ENCODE peak calls at places on chromosomes 11 and 22, in ten cellular contexts. One of them, this sample, is unnamed.

GRCh38 chr11:86938900-86939880 is 16.0 kb downstream of the FZD4 start:
- DNase-seq in brain microvascular endothelial cell: no peak
- DNase-seq in activated naive CD4-positive, alpha-beta T cell: no peak
- DNase-seq in NCI-H1930: peak
- DNase-seq in CD8-positive, alpha-beta T cell: no peak
- DNase-seq in HS-27A: no peak
- DNase-seq in stimulated activated CD8-positive, alpha-beta memory T cell treated with anti-CD3 and anti-CD28 coated beads, Interleukin-4, amount 100 ng/mL, for 48 hours: no peak
- DNase-seq in mucosa of descending colon: no peak
- DNase-seq in endothelial cell: peak
- DNase-seq in NCI-H2081: peak
- DNase-seq in this sample: no peak

GRCh38 chr11:78607691-78608090 is 33.0 kb upstream of the NARS2 start:
- DNase-seq in brain microvascular endothelial cell: no peak
- DNase-seq in activated naive CD4-positive, alpha-beta T cell: no peak
- DNase-seq in NCI-H1930: no peak
- DNase-seq in CD8-positive, alpha-beta T cell: no peak
- DNase-seq in HS-27A: no peak
- DNase-seq in stimulated activated CD8-positive, alpha-beta memory T cell treated with anti-CD3 and anti-CD28 coated beads, Interleukin-4, amount 100 ng/mL, for 48 hours: no peak
- DNase-seq in mucosa of descending colon: no peak
- DNase-seq in endothelial cell: no peak
- DNase-seq in NCI-H2081: no peak
- DNase-seq in this sample: no peak

GRCh38 chr22:24153353-24153752 is 27.9 kb upstream of the SUSD2 start:
- DNase-seq in brain microvascular endothelial cell: peak
- DNase-seq in activated naive CD4-positive, alpha-beta T cell: peak
- DNase-seq in NCI-H1930: no peak
- DNase-seq in CD8-positive, alpha-beta T cell: peak
- DNase-seq in HS-27A: no peak
- DNase-seq in stimulated activated CD8-positive, alpha-beta memory T cell treated with anti-CD3 and anti-CD28 coated beads, Interleukin-4, amount 100 ng/mL, for 48 hours: no peak
- DNase-seq in mucosa of descending colon: no peak
- DNase-seq in endothelial cell: no peak
- DNase-seq in NCI-H2081: no peak
- DNase-seq in this sample: no peak

GRCh38 chr11:84212467-84213390 is 926.6 kb upstream of the CCDC90B start:
- DNase-seq in brain microvascular endothelial cell: no peak
- DNase-seq in activated naive CD4-positive, alpha-beta T cell: no peak
- DNase-seq in NCI-H1930: no peak
- DNase-seq in CD8-positive, alpha-beta T cell: no peak
- DNase-seq in HS-27A: no peak
- DNase-seq in stimulated activated CD8-positive, alpha-beta memory T cell treated with anti-CD3 and anti-CD28 coated beads, Interleukin-4, amount 100 ng/mL, for 48 hours: no peak
- DNase-seq in mucosa of descending colon: no peak
- DNase-seq in endothelial cell: no peak
- DNase-seq in NCI-H2081: no peak
- DNase-seq in this sample: no peak

GRCh38 chr11:12161603-12162350 is 51.4 kb downstream of the MICAL2 start:
- DNase-seq in brain microvascular endothelial cell: no peak
- DNase-seq in activated naive CD4-positive, alpha-beta T cell: no peak
- DNase-seq in NCI-H1930: no peak
- DNase-seq in CD8-positive, alpha-beta T cell: no peak
- DNase-seq in HS-27A: no peak
- DNase-seq in stimulated activated CD8-positive, alpha-beta memory T cell treated with anti-CD3 and anti-CD28 coated beads, Interleukin-4, amount 100 ng/mL, for 48 hours: no peak
- DNase-seq in mucosa of descending colon: no peak
- DNase-seq in endothelial cell: no peak
- DNase-seq in NCI-H2081: no peak
- DNase-seq in this sample: no peak

GRCh38 chr22:44677299-44678244 is 24.4 kb upstream of the PRR5 start:
- DNase-seq in brain microvascular endothelial cell: no peak
- DNase-seq in activated naive CD4-positive, alpha-beta T cell: no peak
- DNase-seq in NCI-H1930: no peak
- DNase-seq in CD8-positive, alpha-beta T cell: no peak
- DNase-seq in HS-27A: no peak
- DNase-seq in stimulated activated CD8-positive, alpha-beta memory T cell treated with anti-CD3 and anti-CD28 coated beads, Interleukin-4, amount 100 ng/mL, for 48 hours: no peak
- DNase-seq in mucosa of descending colon: no peak
- DNase-seq in endothelial cell: no peak
- DNase-seq in NCI-H2081: no peak
- DNase-seq in this sample: no peak

GRCh38 chr22:24424001-24424900 is 3.1 kb upstream of the ADORA2A start:
- DNase-seq in brain microvascular endothelial cell: no peak
- DNase-seq in activated naive CD4-positive, alpha-beta T cell: no peak
- DNase-seq in NCI-H1930: no peak
- DNase-seq in CD8-positive, alpha-beta T cell: peak
- DNase-seq in HS-27A: no peak
- DNase-seq in stimulated activated CD8-positive, alpha-beta memory T cell treated with anti-CD3 and anti-CD28 coated beads, Interleukin-4, amount 100 ng/mL, for 48 hours: peak
- DNase-seq in mucosa of descending colon: no peak
- DNase-seq in endothelial cell: no peak
- DNase-seq in NCI-H2081: no peak
- DNase-seq in this sample: no peak

GRCh38 chr11:2690596-2691354 is 9.0 kb downstream of the KCNQ1OT1 start:
- DNase-seq in brain microvascular endothelial cell: no peak
- DNase-seq in activated naive CD4-positive, alpha-beta T cell: no peak
- DNase-seq in NCI-H1930: no peak
- DNase-seq in CD8-positive, alpha-beta T cell: no peak
- DNase-seq in HS-27A: no peak
- DNase-seq in stimulated activated CD8-positive, alpha-beta memory T cell treated with anti-CD3 and anti-CD28 coated beads, Interleukin-4, amount 100 ng/mL, for 48 hours: no peak
- DNase-seq in mucosa of descending colon: no peak
- DNase-seq in endothelial cell: no peak
- DNase-seq in NCI-H2081: no peak
- DNase-seq in this sample: peak

GRCh38 chr11:11849127-11849746 is 7.5 kb downstream of the USP47 start:
- DNase-seq in brain microvascular endothelial cell: peak
- DNase-seq in activated naive CD4-positive, alpha-beta T cell: no peak
- DNase-seq in NCI-H1930: peak
- DNase-seq in CD8-positive, alpha-beta T cell: peak
- DNase-seq in HS-27A: no peak
- DNase-seq in stimulated activated CD8-positive, alpha-beta memory T cell treated with anti-CD3 and anti-CD28 coated beads, Interleukin-4, amount 100 ng/mL, for 48 hours: peak
- DNase-seq in mucosa of descending colon: no peak
- DNase-seq in endothelial cell: peak
- DNase-seq in NCI-H2081: peak
- DNase-seq in this sample: peak

GRCh38 chr11:10305964-10306918 is 1.4 kb downstream of the ADM start:
- DNase-seq in brain microvascular endothelial cell: no peak
- DNase-seq in activated naive CD4-positive, alpha-beta T cell: no peak
- DNase-seq in NCI-H1930: no peak
- DNase-seq in CD8-positive, alpha-beta T cell: no peak
- DNase-seq in HS-27A: no peak
- DNase-seq in stimulated activated CD8-positive, alpha-beta memory T cell treated with anti-CD3 and anti-CD28 coated beads, Interleukin-4, amount 100 ng/mL, for 48 hours: peak
- DNase-seq in mucosa of descending colon: peak
- DNase-seq in endothelial cell: peak
- DNase-seq in NCI-H2081: peak
- DNase-seq in this sample: no peak

GRCh38 chr11:73463359-73463758 is 87.2 kb downstream of the RELT start:
- DNase-seq in brain microvascular endothelial cell: peak
- DNase-seq in activated naive CD4-positive, alpha-beta T cell: no peak
- DNase-seq in NCI-H1930: no peak
- DNase-seq in CD8-positive, alpha-beta T cell: no peak
- DNase-seq in HS-27A: no peak
- DNase-seq in stimulated activated CD8-positive, alpha-beta memory T cell treated with anti-CD3 and anti-CD28 coated beads, Interleukin-4, amount 100 ng/mL, for 48 hours: no peak
- DNase-seq in mucosa of descending colon: no peak
- DNase-seq in endothelial cell: no peak
- DNase-seq in NCI-H2081: no peak
- DNase-seq in this sample: no peak

GRCh38 chr11:75668508-75669297 is at the start of gene MAP6:
- DNase-seq in brain microvascular endothelial cell: no peak
- DNase-seq in activated naive CD4-positive, alpha-beta T cell: no peak
- DNase-seq in NCI-H1930: peak
- DNase-seq in CD8-positive, alpha-beta T cell: no peak
- DNase-seq in HS-27A: no peak
- DNase-seq in stimulated activated CD8-positive, alpha-beta memory T cell treated with anti-CD3 and anti-CD28 coated beads, Interleukin-4, amount 100 ng/mL, for 48 hours: peak
- DNase-seq in mucosa of descending colon: no peak
- DNase-seq in endothelial cell: peak
- DNase-seq in NCI-H2081: peak
- DNase-seq in this sample: no peak

GRCh38 chr11:34044664-34045485 is 6.7 kb upstream of the CAPRIN1 start:
- DNase-seq in brain microvascular endothelial cell: peak
- DNase-seq in activated naive CD4-positive, alpha-beta T cell: no peak
- DNase-seq in NCI-H1930: no peak
- DNase-seq in CD8-positive, alpha-beta T cell: no peak
- DNase-seq in HS-27A: no peak
- DNase-seq in stimulated activated CD8-positive, alpha-beta memory T cell treated with anti-CD3 and anti-CD28 coated beads, Interleukin-4, amount 100 ng/mL, for 48 hours: peak
- DNase-seq in mucosa of descending colon: no peak
- DNase-seq in endothelial cell: no peak
- DNase-seq in NCI-H2081: no peak
- DNase-seq in this sample: no peak